ENCODE peak calls at places on chromosomes 16 and 17, in nine cellular contexts. M is sigmoid colon, U is body of pancreas, A is adrenal gland, I is PC-3, W is lung, F is thoracic aorta, E is OCI-LY7, Y is fibroblast of lung. V is an unnamed sample.

GRCh38 chr17:30920683-30921543 is 832 bp upstream of the ADAP2 start:
- DNase-seq in Y (no peak), F (no peak), A (no peak), U (no peak), I (no peak), M (no peak), E (no peak), W (no peak), V (no peak)

GRCh38 chr16:30565526-30565925 is 6.0 kb downstream of the ZNF688 start:
- DNase-seq in F (no peak), U (no peak), E (no peak), M (no peak), Y (no peak), W (no peak), A (no peak), I (no peak), V (no peak)

GRCh38 chr17:4562000-4562969 is 1.9 kb upstream of the GGT6 start:
- DNase-seq in E (peak; percentile 32), W (no peak), A (no peak), U (no peak), F (no peak), Y (no peak), M (no peak), I (no peak), V (no peak)

GRCh38 chr16:56479469-56479868 is 28.1 kb downstream of the OGFOD1 start:
- DNase-seq in W (no peak), Y (no peak), U (no peak), A (no peak), I (no peak), F (no peak), M (no peak), E (no peak), V (no peak)

GRCh38 chr16:82263456-82264159 is 93.6 kb upstream of the MPHOSPH6 start:
- DNase-seq in F (no peak), Y (peak; percentile 52), U (peak; percentile 55), A (peak; percentile 48), M (peak; percentile 66), W (peak; percentile 60), I (peak; percentile 63), E (peak; percentile 64), V (peak; percentile 44)

GRCh38 chr16:88069397-88070168 is 118.3 kb downstream of the BANP start:
- DNase-seq in U (no peak), M (peak; percentile 28), I (no peak), A (peak; percentile 8), F (no peak), E (peak; percentile 98), Y (no peak), W (no peak), V (no peak)

GRCh38 chr17:49543860-49544259 is 31.8 kb upstream of the NXPH3 start:
- DNase-seq in F (no peak), W (no peak), I (no peak), E (no peak), A (no peak), M (no peak), Y (no peak), U (no peak), V (no peak)

GRCh38 chr17:80625627-80626026 is 81.0 kb downstream of the RPTOR start:
- DNase-seq in F (no peak), W (no peak), I (no peak), U (no peak), E (no peak), A (no peak), Y (no peak), M (no peak), V (no peak)

GRCh38 chr16:71911121-71911520 is 15.8 kb downstream of the IST1 start:
- DNase-seq in M (no peak), I (no peak), E (no peak), F (no peak), U (no peak), W (no peak), A (no peak), Y (no peak), V (no peak)

GRCh38 chr16:88782454-88783390 is 2.3 kb downstream of the PIEZO1 start:
- DNase-seq in A (peak; percentile 72), W (no peak), U (no peak), I (peak; percentile 86), E (peak; percentile 44), F (no peak), Y (peak; percentile 75), M (peak; percentile 80), V (no peak)

GRCh38 chr17:77358801-77359716 is 218.3 kb downstream of the SEC14L1 start:
- DNase-seq in F (no peak), W (peak; percentile 24), U (no peak), E (no peak), A (peak; percentile 24), M (peak; percentile 50), Y (peak; percentile 45), I (no peak), V (no peak)

GRCh38 chr16:51120289-51121008 is 30.6 kb downstream of the SALL1 start:
- DNase-seq in E (no peak), U (no peak), M (no peak), W (no peak), A (no peak), I (no peak), Y (no peak), F (no peak), V (no peak)

GRCh38 chr17:70855401-70856054 is 686.2 kb downstream of the KCNJ2 start:
- DNase-seq in F (no peak), E (no peak), M (no peak), A (no peak), I (peak; percentile 87), W (no peak), U (peak; percentile 22), Y (peak; percentile 92), V (no peak)

GRCh38 chr16:23523321-23523720 is 13.0 kb upstream of the GGA2 start:
- DNase-seq in Y (no peak), I (no peak), M (no peak), U (no peak), A (no peak), F (no peak), W (no peak), E (no peak), V (no peak)

GRCh38 chr17:19237389-19238166 is 412 bp downstream of the EPN2 start:
- DNase-seq in M (peak; percentile 80), Y (no peak), A (no peak), F (no peak), U (peak; percentile 38), E (no peak), I (no peak), W (peak; percentile 33), V (peak; percentile 59)
- H3K4me3 ChIP-seq in M (peak overlapping the region; percentile 95), Y (peak overlapping the region; percentile 88), A (peak overlapping the region; percentile 92), F (peak overlapping the region; percentile 83), U (peak overlapping the region; percentile 79), E (peak overlapping the region; percentile 81), I (peak overlapping the region; percentile 95), W (peak overlapping the region; percentile 96), V (peak overlapping the region; percentile 83)

DNA sequence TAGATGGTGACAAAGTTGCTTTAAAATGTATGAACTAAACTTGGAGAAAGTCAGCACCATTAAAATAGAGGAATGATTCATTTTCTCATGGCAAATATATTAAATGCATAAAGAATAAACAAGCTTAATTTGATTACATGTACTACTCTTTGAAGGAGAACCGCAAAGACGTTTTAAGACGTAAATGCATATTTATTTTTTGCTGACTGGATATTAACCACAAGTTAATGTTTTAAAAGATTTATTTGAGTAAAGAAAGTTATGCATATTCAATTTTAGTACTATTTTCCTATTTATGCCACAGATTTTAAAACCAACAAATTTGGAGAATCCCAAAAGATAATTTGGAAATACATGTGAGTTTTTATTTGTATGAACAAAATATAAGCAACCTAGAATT is 1121.9 kb downstream of the CDH8 start:
- DNase-seq in U (no peak), I (no peak), W (no peak), Y (no peak), A (no peak), F (no peak), E (no peak), M (no peak), V (no peak)
- H3K9me3 ChIP-seq in U (no peaks in the 10 kb centered on the region), I (no peaks in the 10 kb centered on the region), W (no peaks in the 10 kb centered on the region), Y (no peaks in the 10 kb centered on the region), A (no peaks in the 10 kb centered on the region), F (no peaks in the 10 kb centered on the region), E (no peaks in the 10 kb centered on the region), M (no peaks in the 10 kb centered on the region), V (no peaks in the 10 kb centered on the region)

DNA sequence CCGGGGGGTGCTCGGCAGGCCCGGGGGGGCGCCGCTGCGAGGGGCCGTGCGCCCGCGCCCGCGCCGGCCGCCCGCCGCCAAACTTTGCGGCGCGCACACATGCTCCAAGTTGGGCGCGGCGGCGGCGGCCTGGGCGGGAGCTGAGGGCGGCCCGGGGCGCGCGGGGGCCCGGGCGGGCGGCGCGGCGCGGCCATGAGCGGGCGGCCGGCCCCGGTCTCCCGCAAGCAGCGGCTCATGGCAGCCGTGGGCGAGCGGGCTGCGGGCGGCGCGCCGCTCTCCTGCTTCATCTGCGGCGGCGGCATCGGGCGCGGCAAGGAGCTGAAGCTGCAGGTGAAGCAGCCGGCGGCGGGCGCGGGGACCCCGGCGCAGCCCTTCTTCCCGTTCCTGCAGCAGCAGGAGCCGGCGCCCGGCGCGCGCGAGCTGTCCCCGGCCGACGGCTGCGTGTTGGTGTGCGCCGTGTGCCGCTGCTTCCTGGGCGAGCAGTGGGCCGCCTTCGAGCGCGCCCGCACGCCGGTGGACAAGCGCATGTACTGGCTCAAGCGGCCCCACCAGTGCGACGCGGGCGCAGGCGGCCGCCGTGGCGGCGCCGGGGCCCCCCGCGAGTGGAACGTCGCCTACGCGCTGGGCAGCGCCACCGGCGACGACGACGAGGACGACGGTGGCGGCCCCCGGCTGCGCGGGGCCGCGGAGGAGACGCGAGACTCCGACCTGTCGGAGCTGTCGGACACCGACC is 57.2 kb upstream of the CIBAR2 start:
- DNase-seq in Y (peak; percentile 38), E (no peak), I (no peak), W (no peak), U (peak; percentile 39), F (no peak), M (no peak), A (no peak), V (peak; percentile 31)
- H3K4me1 ChIP-seq in Y (peaks cover 18% of the 10 kb centered on the region), E (no peaks in the 10 kb centered on the region), I (peaks cover 30% of the 10 kb centered on the region), W (peaks cover 29% of the 10 kb centered on the region), U (peaks cover 70% of the 10 kb centered on the region), F (peaks cover 92% of the 10 kb centered on the region), M (no peaks in the 10 kb centered on the region), A (peaks cover 48% of the 10 kb centered on the region), V (peaks cover 14% of the 10 kb centered on the region)

GRCh38 chr16:73032548-73033270 is 15.2 kb downstream of the ZFHX3 start:
- DNase-seq in F (no peak), A (no peak), Y (no peak), I (no peak), E (no peak), U (no peak), W (no peak), M (no peak), V (no peak)
- H3K4me3 ChIP-seq in F (peak overlapping the region; percentile 36), A (no peak overlapping the region), Y (no peak overlapping the region), I (no peak overlapping the region), E (no peak overlapping the region), U (no peak overlapping the region), W (no peak overlapping the region), M (no peak overlapping the region), V (no peak overlapping the region)

GRCh38 chr16:35450648-35451047 is 1991.2 kb downstream of the TP53TG3F start:
- DNase-seq in U (no peak), I (no peak), F (no peak), Y (no peak), A (no peak), E (no peak), W (no peak), M (no peak), V (no peak)
- H3K9me3 ChIP-seq in U (no peaks in the 10 kb centered on the region), I (peaks cover 3% of the 10 kb centered on the region), F (peaks cover 11% of the 10 kb centered on the region), Y (peaks cover 3% of the 10 kb centered on the region), A (no peaks in the 10 kb centered on the region), E (peaks cover 16% of the 10 kb centered on the region), W (peaks cover 13% of the 10 kb centered on the region), M (peaks cover 2% of the 10 kb centered on the region), V (no peaks in the 10 kb centered on the region)

GRCh38 chr17:42266918-42267766 is 9.0 kb downstream of the STAT5B start:
- DNase-seq in F (no peak), W (no peak), Y (peak; percentile 99), A (no peak), I (no peak), E (no peak), U (no peak), M (peak; percentile 52), V (no peak)
- H3K4me1 ChIP-seq in F (peaks cover 11% of the 10 kb centered on the region), W (no peaks in the 10 kb centered on the region), Y (peaks cover 2% of the 10 kb centered on the region), A (peaks cover 17% of the 10 kb centered on the region), I (no peaks in the 10 kb centered on the region), E (peaks cover 7% of the 10 kb centered on the region), U (peaks cover 5% of the 10 kb centered on the region), M (no peaks in the 10 kb centered on the region), V (peaks cover 2% of the 10 kb centered on the region)

V was measured in thyroid gland.